ENCODE peak calls at places on chromosomes 16 and 17, in ten cellular contexts. One of them, this sample, is unnamed.
A peak's percentile ranks its signal among the peaks of the same experiment; 100 is the strongest.

GRCh38 chr17:53806473-53806872 is 16.3 kb upstream of the KIF2B start:
- DNase-seq in foreskin melanocyte: no peak
- DNase-seq in stimulated activated CD4-positive, alpha-beta T cell treated with anti-CD3 and anti-CD28 coated beads, Interleukin-2, amount 100 ng/mL, for 48 hours: no peak
- DNase-seq in activated B cell treated with CpG ODN at 0.5 μM for 24 hours: no peak
- DNase-seq in stimulated activated CD8-positive, alpha-beta memory T cell treated with anti-CD3 and anti-CD28 coated beads, Interleukin-12 subunit alpha, Interleukin-12 subunit beta, amount 100 ng/mL, for 4 hours: no peak
- DNase-seq in GM12865: no peak
- DNase-seq in left kidney: no peak
- DNase-seq in MCF 10A: no peak
- DNase-seq in fibroblast of pulmonary artery: no peak
- DNase-seq in WTC11: no peak
- DNase-seq in this sample: no peak

GRCh38 chr16:65965632-65966031 is 400.9 kb upstream of the CDH5 start:
- DNase-seq in foreskin melanocyte: no peak
- DNase-seq in stimulated activated CD4-positive, alpha-beta T cell treated with anti-CD3 and anti-CD28 coated beads, Interleukin-2, amount 100 ng/mL, for 48 hours: no peak
- DNase-seq in activated B cell treated with CpG ODN at 0.5 μM for 24 hours: no peak
- DNase-seq in stimulated activated CD8-positive, alpha-beta memory T cell treated with anti-CD3 and anti-CD28 coated beads, Interleukin-12 subunit alpha, Interleukin-12 subunit beta, amount 100 ng/mL, for 4 hours: no peak
- DNase-seq in GM12865: no peak
- DNase-seq in left kidney: peak; percentile 78
- DNase-seq in MCF 10A: no peak
- DNase-seq in fibroblast of pulmonary artery: no peak
- DNase-seq in WTC11: no peak
- DNase-seq in this sample: no peak

GRCh38 chr17:9192010-9192409 is 170.7 kb downstream of the NTN1 start:
- DNase-seq in foreskin melanocyte: no peak
- DNase-seq in stimulated activated CD4-positive, alpha-beta T cell treated with anti-CD3 and anti-CD28 coated beads, Interleukin-2, amount 100 ng/mL, for 48 hours: no peak
- DNase-seq in activated B cell treated with CpG ODN at 0.5 μM for 24 hours: no peak
- DNase-seq in stimulated activated CD8-positive, alpha-beta memory T cell treated with anti-CD3 and anti-CD28 coated beads, Interleukin-12 subunit alpha, Interleukin-12 subunit beta, amount 100 ng/mL, for 4 hours: no peak
- DNase-seq in GM12865: no peak
- DNase-seq in left kidney: no peak
- DNase-seq in MCF 10A: peak; percentile 47
- DNase-seq in fibroblast of pulmonary artery: no peak
- DNase-seq in WTC11: no peak
- DNase-seq in this sample: no peak

GRCh38 chr16:5845046-5845445 is 747.5 kb upstream of the EEF2KMT start:
- DNase-seq in foreskin melanocyte: no peak
- DNase-seq in stimulated activated CD4-positive, alpha-beta T cell treated with anti-CD3 and anti-CD28 coated beads, Interleukin-2, amount 100 ng/mL, for 48 hours: no peak
- DNase-seq in activated B cell treated with CpG ODN at 0.5 μM for 24 hours: no peak
- DNase-seq in stimulated activated CD8-positive, alpha-beta memory T cell treated with anti-CD3 and anti-CD28 coated beads, Interleukin-12 subunit alpha, Interleukin-12 subunit beta, amount 100 ng/mL, for 4 hours: no peak
- DNase-seq in GM12865: no peak
- DNase-seq in left kidney: no peak
- DNase-seq in MCF 10A: no peak
- DNase-seq in fibroblast of pulmonary artery: no peak
- DNase-seq in WTC11: no peak
- DNase-seq in this sample: no peak

GRCh38 chr16:79026117-79026516 is 574.4 kb downstream of the MAF start:
- DNase-seq in foreskin melanocyte: no peak
- DNase-seq in stimulated activated CD4-positive, alpha-beta T cell treated with anti-CD3 and anti-CD28 coated beads, Interleukin-2, amount 100 ng/mL, for 48 hours: no peak
- DNase-seq in activated B cell treated with CpG ODN at 0.5 μM for 24 hours: no peak
- DNase-seq in stimulated activated CD8-positive, alpha-beta memory T cell treated with anti-CD3 and anti-CD28 coated beads, Interleukin-12 subunit alpha, Interleukin-12 subunit beta, amount 100 ng/mL, for 4 hours: no peak
- DNase-seq in GM12865: no peak
- DNase-seq in left kidney: no peak
- DNase-seq in MCF 10A: no peak
- DNase-seq in fibroblast of pulmonary artery: no peak
- DNase-seq in WTC11: no peak
- DNase-seq in this sample: no peak

GRCh38 chr17:20228410-20228809 is 219.3 kb downstream of the SPECC1 start:
- DNase-seq in foreskin melanocyte: no peak
- DNase-seq in stimulated activated CD4-positive, alpha-beta T cell treated with anti-CD3 and anti-CD28 coated beads, Interleukin-2, amount 100 ng/mL, for 48 hours: no peak
- DNase-seq in activated B cell treated with CpG ODN at 0.5 μM for 24 hours: no peak
- DNase-seq in stimulated activated CD8-positive, alpha-beta memory T cell treated with anti-CD3 and anti-CD28 coated beads, Interleukin-12 subunit alpha, Interleukin-12 subunit beta, amount 100 ng/mL, for 4 hours: no peak
- DNase-seq in GM12865: no peak
- DNase-seq in left kidney: no peak
- DNase-seq in MCF 10A: no peak
- DNase-seq in fibroblast of pulmonary artery: no peak
- DNase-seq in WTC11: no peak
- DNase-seq in this sample: no peak

GRCh38 chr16:31265329-31266245 is 5.8 kb downstream of the ITGAM start:
- DNase-seq in foreskin melanocyte: no peak
- DNase-seq in stimulated activated CD4-positive, alpha-beta T cell treated with anti-CD3 and anti-CD28 coated beads, Interleukin-2, amount 100 ng/mL, for 48 hours: peak; percentile 65
- DNase-seq in activated B cell treated with CpG ODN at 0.5 μM for 24 hours: peak; percentile 68
- DNase-seq in stimulated activated CD8-positive, alpha-beta memory T cell treated with anti-CD3 and anti-CD28 coated beads, Interleukin-12 subunit alpha, Interleukin-12 subunit beta, amount 100 ng/mL, for 4 hours: peak; percentile 58
- DNase-seq in GM12865: peak; percentile 92
- DNase-seq in left kidney: no peak
- DNase-seq in MCF 10A: peak; percentile 72
- DNase-seq in fibroblast of pulmonary artery: peak; percentile 3
- DNase-seq in WTC11: peak; percentile 23
- DNase-seq in this sample: peak; percentile 60

GRCh38 chr17:80108321-80108971 is 7.1 kb downstream of the GAA start:
- DNase-seq in foreskin melanocyte: no peak
- DNase-seq in stimulated activated CD4-positive, alpha-beta T cell treated with anti-CD3 and anti-CD28 coated beads, Interleukin-2, amount 100 ng/mL, for 48 hours: no peak
- DNase-seq in activated B cell treated with CpG ODN at 0.5 μM for 24 hours: no peak
- DNase-seq in stimulated activated CD8-positive, alpha-beta memory T cell treated with anti-CD3 and anti-CD28 coated beads, Interleukin-12 subunit alpha, Interleukin-12 subunit beta, amount 100 ng/mL, for 4 hours: no peak
- DNase-seq in GM12865: no peak
- DNase-seq in left kidney: no peak
- DNase-seq in MCF 10A: no peak
- DNase-seq in fibroblast of pulmonary artery: no peak
- DNase-seq in WTC11: peak; percentile 7
- DNase-seq in this sample: peak; percentile 15

GRCh38 chr17:142102-142661 is 4.8 kb downstream of the SCGB1C2 start:
- DNase-seq in foreskin melanocyte: no peak
- DNase-seq in stimulated activated CD4-positive, alpha-beta T cell treated with anti-CD3 and anti-CD28 coated beads, Interleukin-2, amount 100 ng/mL, for 48 hours: no peak
- DNase-seq in activated B cell treated with CpG ODN at 0.5 μM for 24 hours: no peak
- DNase-seq in stimulated activated CD8-positive, alpha-beta memory T cell treated with anti-CD3 and anti-CD28 coated beads, Interleukin-12 subunit alpha, Interleukin-12 subunit beta, amount 100 ng/mL, for 4 hours: no peak
- DNase-seq in GM12865: peak; percentile 42
- DNase-seq in left kidney: peak; percentile 63
- DNase-seq in MCF 10A: peak; percentile 16
- DNase-seq in fibroblast of pulmonary artery: peak; percentile 11
- DNase-seq in WTC11: no peak
- DNase-seq in this sample: no peak

GRCh38 chr17:56887552-56888467 is 26.0 kb downstream of the TRIM25 start:
- DNase-seq in foreskin melanocyte: no peak
- DNase-seq in stimulated activated CD4-positive, alpha-beta T cell treated with anti-CD3 and anti-CD28 coated beads, Interleukin-2, amount 100 ng/mL, for 48 hours: no peak
- DNase-seq in activated B cell treated with CpG ODN at 0.5 μM for 24 hours: no peak
- DNase-seq in stimulated activated CD8-positive, alpha-beta memory T cell treated with anti-CD3 and anti-CD28 coated beads, Interleukin-12 subunit alpha, Interleukin-12 subunit beta, amount 100 ng/mL, for 4 hours: no peak
- DNase-seq in GM12865: no peak
- DNase-seq in left kidney: no peak
- DNase-seq in MCF 10A: no peak
- DNase-seq in fibroblast of pulmonary artery: no peak
- DNase-seq in WTC11: no peak
- DNase-seq in this sample: no peak

GRCh38 chr16:19192865-19193264 is 24.8 kb downstream of the SYT17 start:
- DNase-seq in foreskin melanocyte: no peak
- DNase-seq in stimulated activated CD4-positive, alpha-beta T cell treated with anti-CD3 and anti-CD28 coated beads, Interleukin-2, amount 100 ng/mL, for 48 hours: no peak
- DNase-seq in activated B cell treated with CpG ODN at 0.5 μM for 24 hours: no peak
- DNase-seq in stimulated activated CD8-positive, alpha-beta memory T cell treated with anti-CD3 and anti-CD28 coated beads, Interleukin-12 subunit alpha, Interleukin-12 subunit beta, amount 100 ng/mL, for 4 hours: no peak
- DNase-seq in GM12865: no peak
- DNase-seq in left kidney: no peak
- DNase-seq in MCF 10A: no peak
- DNase-seq in fibroblast of pulmonary artery: no peak
- DNase-seq in WTC11: no peak
- DNase-seq in this sample: no peak

GRCh38 chr16:64428463-64428862 is 693.4 kb downstream of the CDH11 start:
- DNase-seq in foreskin melanocyte: peak; percentile 37
- DNase-seq in stimulated activated CD4-positive, alpha-beta T cell treated with anti-CD3 and anti-CD28 coated beads, Interleukin-2, amount 100 ng/mL, for 48 hours: no peak
- DNase-seq in activated B cell treated with CpG ODN at 0.5 μM for 24 hours: no peak
- DNase-seq in stimulated activated CD8-positive, alpha-beta memory T cell treated with anti-CD3 and anti-CD28 coated beads, Interleukin-12 subunit alpha, Interleukin-12 subunit beta, amount 100 ng/mL, for 4 hours: no peak
- DNase-seq in GM12865: no peak
- DNase-seq in left kidney: no peak
- DNase-seq in MCF 10A: peak; percentile 78
- DNase-seq in fibroblast of pulmonary artery: peak; percentile 64
- DNase-seq in WTC11: no peak
- DNase-seq in this sample: no peak

GRCh38 chr17:48624544-48625501 is 1.3 kb downstream of the HOXB9 start:
- DNase-seq in foreskin melanocyte: no peak
- DNase-seq in stimulated activated CD4-positive, alpha-beta T cell treated with anti-CD3 and anti-CD28 coated beads, Interleukin-2, amount 100 ng/mL, for 48 hours: no peak
- DNase-seq in activated B cell treated with CpG ODN at 0.5 μM for 24 hours: no peak
- DNase-seq in stimulated activated CD8-positive, alpha-beta memory T cell treated with anti-CD3 and anti-CD28 coated beads, Interleukin-12 subunit alpha, Interleukin-12 subunit beta, amount 100 ng/mL, for 4 hours: no peak
- DNase-seq in GM12865: no peak
- DNase-seq in left kidney: peak; percentile 87
- DNase-seq in MCF 10A: no peak
- DNase-seq in fibroblast of pulmonary artery: no peak
- DNase-seq in WTC11: peak; percentile 68
- DNase-seq in this sample: peak; percentile 87

GRCh38 chr17:64115871-64116534 is 13.9 kb downstream of the ERN1 start:
- DNase-seq in foreskin melanocyte: no peak
- DNase-seq in stimulated activated CD4-positive, alpha-beta T cell treated with anti-CD3 and anti-CD28 coated beads, Interleukin-2, amount 100 ng/mL, for 48 hours: no peak
- DNase-seq in activated B cell treated with CpG ODN at 0.5 μM for 24 hours: no peak
- DNase-seq in stimulated activated CD8-positive, alpha-beta memory T cell treated with anti-CD3 and anti-CD28 coated beads, Interleukin-12 subunit alpha, Interleukin-12 subunit beta, amount 100 ng/mL, for 4 hours: no peak
- DNase-seq in GM12865: no peak
- DNase-seq in left kidney: no peak
- DNase-seq in MCF 10A: peak; percentile 84
- DNase-seq in fibroblast of pulmonary artery: peak; percentile 93
- DNase-seq in WTC11: no peak
- DNase-seq in this sample: no peak

GRCh38 chr16:15874745-15875314 is 13.6 kb downstream of the CEP20 start:
- DNase-seq in foreskin melanocyte: peak; percentile 62
- DNase-seq in stimulated activated CD4-positive, alpha-beta T cell treated with anti-CD3 and anti-CD28 coated beads, Interleukin-2, amount 100 ng/mL, for 48 hours: no peak
- DNase-seq in activated B cell treated with CpG ODN at 0.5 μM for 24 hours: no peak
- DNase-seq in stimulated activated CD8-positive, alpha-beta memory T cell treated with anti-CD3 and anti-CD28 coated beads, Interleukin-12 subunit alpha, Interleukin-12 subunit beta, amount 100 ng/mL, for 4 hours: no peak
- DNase-seq in GM12865: peak; percentile 30
- DNase-seq in left kidney: peak; percentile 76
- DNase-seq in MCF 10A: peak; percentile 75
- DNase-seq in fibroblast of pulmonary artery: peak; percentile 84
- DNase-seq in WTC11: peak; percentile 58
- DNase-seq in this sample: peak; percentile 57

GRCh38 chr17:77145635-77146632 is 5.2 kb downstream of the SEC14L1 start:
- DNase-seq in foreskin melanocyte: peak; percentile 62
- DNase-seq in stimulated activated CD4-positive, alpha-beta T cell treated with anti-CD3 and anti-CD28 coated beads, Interleukin-2, amount 100 ng/mL, for 48 hours: no peak
- DNase-seq in activated B cell treated with CpG ODN at 0.5 μM for 24 hours: no peak
- DNase-seq in stimulated activated CD8-positive, alpha-beta memory T cell treated with anti-CD3 and anti-CD28 coated beads, Interleukin-12 subunit alpha, Interleukin-12 subunit beta, amount 100 ng/mL, for 4 hours: no peak
- DNase-seq in GM12865: peak; percentile 91
- DNase-seq in left kidney: peak; percentile 90
- DNase-seq in MCF 10A: no peak
- DNase-seq in fibroblast of pulmonary artery: peak; percentile 82
- DNase-seq in WTC11: peak; percentile 34
- DNase-seq in this sample: peak; percentile 66

This sample was measured in H9.